ENCODE peak calls at places on chromosomes 2 and 18, in four cellular contexts. M, U, C and X are unnamed samples.

GRCh38 chr18:49094979-49095632 is 144.3 kb upstream of the SMAD7 start:
- DNase-seq in M (no peak), U (no peak), C (no peak), X (no peak)

GRCh38 chr2:85741811-85742507 is 11.8 kb upstream of the ATOH8 start:
- DNase-seq in M (no peak), U (no peak), C (peak), X (no peak)

GRCh38 chr18:21243041-21243431 is 1.0 kb downstream of the GREB1L start:
- DNase-seq in M (no peak), U (no peak), C (no peak), X (peak)

GRCh38 chr18:13321923-13322322 is 103.4 kb downstream of the LDLRAD4 start:
- DNase-seq in M (no peak), U (no peak), C (no peak), X (no peak)

GRCh38 chr2:240369725-240370585 is 65.5 kb upstream of the GPC1 start:
- DNase-seq in M (no peak), U (no peak), C (peak), X (no peak)

GRCh38 chr2:217559084-217559483 is 443.7 kb downstream of the TNS1 start:
- DNase-seq in M (no peak), U (no peak), C (no peak), X (no peak)

GRCh38 chr2:62201307-62201706 is 5.4 kb downstream of the B3GNT2 start:
- DNase-seq in M (no peak), U (no peak), C (no peak), X (no peak)

GRCh38 chr2:231795525-231796327 is 9.5 kb downstream of the COPS7B start:
- DNase-seq in M (no peak), U (no peak), C (peak), X (no peak)

GRCh38 chr2:30628341-30628740 is 178.9 kb downstream of the CAPN13 start:
- DNase-seq in M (no peak), U (no peak), C (no peak), X (no peak)

GRCh38 chr18:79570266-79571201 is 109.1 kb upstream of the CTDP1 start:
- DNase-seq in M (no peak), U (no peak), C (no peak), X (no peak)

GRCh38 chr2:126849991-126850535 is 48.6 kb upstream of the TEX51 start:
- DNase-seq in M (no peak), U (no peak), C (no peak), X (no peak)

GRCh38 chr2:189142893-189143759 is 36.4 kb downstream of the COL5A2 start:
- DNase-seq in M (peak), U (peak), C (peak), X (peak)

GRCh38 chr18:44039826-44040225 is 640.9 kb upstream of the SETBP1 start:
- DNase-seq in M (no peak), U (no peak), C (no peak), X (no peak)

GRCh38 chr2:177429688-177430325 is 37.2 kb downstream of the AGPS start:
- DNase-seq in M (no peak), U (no peak), C (no peak), X (no peak)

GRCh38 chr18:55405655-55406373 is 182.2 kb downstream of the TCF4 start:
- DNase-seq in M (peak), U (no peak), C (no peak), X (no peak)

DNA sequence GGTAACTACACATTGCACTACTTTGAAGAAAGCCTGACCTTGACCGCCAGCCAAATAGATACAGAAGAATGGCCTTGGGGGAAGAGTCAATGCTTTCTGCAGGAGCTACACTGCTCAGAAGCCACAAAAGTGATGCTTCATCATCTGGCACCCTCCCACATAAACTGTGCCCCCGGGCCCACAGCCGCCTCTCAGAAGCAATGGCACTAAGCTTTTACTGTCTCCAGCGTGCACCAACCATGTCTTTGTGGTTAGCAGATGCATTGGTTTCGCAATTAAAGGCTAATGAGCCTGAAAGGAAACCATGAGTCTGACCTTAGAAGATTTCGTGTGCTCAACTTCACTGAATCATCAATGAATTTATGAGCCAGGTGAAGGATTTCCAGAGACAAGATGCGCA is 209.4 kb upstream of the TRIB2 start:
- DNase-seq in M (no peak), U (peak), C (no peak), X (no peak)
- TF ChIP-seq TCF7 in M (no peak), U (no peak), C (no peak), X (no peak)

DNA sequence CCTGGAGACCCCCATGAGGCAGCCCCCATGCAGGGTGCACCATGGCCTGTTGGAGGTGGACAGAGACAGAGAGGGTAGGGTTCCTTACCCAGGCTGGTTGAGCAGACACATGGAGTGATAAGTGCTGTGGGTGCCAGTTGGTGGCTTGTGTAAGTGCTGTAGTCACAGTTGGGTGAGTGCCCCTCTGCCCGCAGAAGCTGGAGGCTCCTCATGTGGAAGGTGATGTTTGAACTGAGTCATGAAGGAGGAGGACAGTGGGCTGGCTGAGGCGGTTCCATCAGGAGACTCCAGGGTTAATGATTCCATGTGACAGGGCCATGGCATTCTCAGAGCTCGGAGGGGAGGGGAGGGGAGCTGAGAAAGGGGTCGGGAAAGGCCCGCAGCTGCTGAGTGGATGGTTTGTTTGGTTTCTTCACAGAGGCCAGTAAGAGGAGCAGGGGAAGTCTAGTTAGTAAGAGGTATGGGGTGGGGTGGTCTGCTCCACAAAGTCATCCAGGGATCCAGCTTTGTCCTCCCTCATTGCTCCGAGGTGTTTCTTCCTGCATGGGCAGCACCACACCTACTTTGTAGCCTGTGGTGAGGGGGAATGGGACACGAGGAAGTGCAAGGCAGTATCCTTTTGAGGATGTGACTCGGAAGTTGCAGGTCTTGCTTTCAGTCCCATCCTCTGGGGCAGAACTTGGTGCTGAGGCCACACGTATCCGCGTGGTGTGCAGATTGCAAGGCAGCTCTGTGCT is 13.6 kb downstream of the IMPA2 start:
- DNase-seq in M (no peak), U (no peak), C (peak), X (peak)
- TF ChIP-seq TCF7 in M (no peak), U (no peak), C (no peak), X (no peak)

DNA sequence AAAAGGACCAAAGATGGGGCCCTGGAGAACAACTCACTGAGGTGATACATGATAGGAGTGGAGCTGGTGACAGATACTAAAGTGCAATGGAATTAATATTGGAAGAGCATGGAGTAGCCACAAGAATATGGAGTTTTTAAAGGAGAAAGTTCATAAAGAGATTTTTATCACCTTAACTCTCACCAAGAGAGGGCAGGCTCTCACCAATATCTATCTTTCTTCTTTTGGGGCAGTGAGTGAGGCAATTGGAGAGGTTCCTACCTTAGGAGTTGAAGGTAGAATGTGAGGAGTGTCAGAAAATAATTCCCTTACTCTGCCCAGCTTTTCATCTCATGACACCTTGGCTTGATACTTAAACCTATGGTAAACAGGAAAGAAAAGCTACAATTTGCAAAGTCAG is 233.7 kb upstream of the CWC22 start:
- DNase-seq in M (no peak), U (no peak), C (no peak), X (no peak)
- TF ChIP-seq TCF7 in M (no peak), U (no peak), C (no peak), X (no peak)

DNA sequence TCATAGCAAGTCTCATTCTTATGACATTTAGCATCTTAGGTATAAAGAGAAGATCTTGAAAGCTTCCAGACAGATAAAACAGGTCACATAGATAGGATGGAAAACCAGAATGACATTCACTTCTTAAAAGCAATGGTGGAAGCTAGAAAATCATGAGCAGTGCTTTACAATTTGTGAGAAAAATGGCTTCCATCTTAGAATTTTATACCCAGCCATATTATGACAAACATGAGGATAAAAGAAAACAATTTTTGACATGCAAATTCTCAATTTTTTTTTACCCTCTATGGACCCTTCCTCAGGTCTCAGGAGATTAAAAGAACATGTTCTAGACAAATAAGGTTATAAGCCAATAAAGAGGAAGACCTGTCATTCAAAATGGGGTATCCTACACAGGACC is 7.1 kb downstream of the NTSR2 start:
- DNase-seq in M (no peak), U (no peak), C (no peak), X (no peak)
- TF ChIP-seq TCF7 in M (no peak), U (no peak), C (no peak), X (no peak)